ENCODE peak calls at places on chromosomes 12 and 14, in seven cellular contexts. A is osteocyte, G is body of pancreas, J is HFFc6, I is T follicular helper cell, D is AG10803, O is NCI-H345. W is an unnamed sample.

GRCh38 chr14:76917759-76918175 is 91.6 kb downstream of the LRRC74A start:
- DNase-seq in J (no peak), D (peak), G (peak), A (no peak), I (no peak), O (peak), W (peak)

GRCh38 chr12:29306682-29307081 is 74.3 kb downstream of the ERGIC2 start:
- DNase-seq in A (no peak), G (no peak), D (no peak), I (no peak), J (no peak), O (no peak), W (no peak)

GRCh38 chr14:77885363-77885762 is 85.5 kb downstream of the ADCK1 start:
- DNase-seq in D (no peak), O (no peak), J (no peak), G (no peak), I (no peak), A (no peak), W (no peak)

GRCh38 chr12:13165578-13166120 is 30.9 kb upstream of the EMP1 start:
- DNase-seq in O (no peak), I (peak), G (peak), D (peak), A (no peak), J (peak), W (peak)

GRCh38 chr12:109762071-109762672 is 48.5 kb downstream of the FAM222A start:
- DNase-seq in J (no peak), D (no peak), A (no peak), I (no peak), G (no peak), O (no peak), W (no peak)

GRCh38 chr12:122873540-122873939 is 22.4 kb downstream of the VPS37B start:
- DNase-seq in O (no peak), D (no peak), J (no peak), A (no peak), G (no peak), I (no peak), W (no peak)

GRCh38 chr14:51855234-51855633 is 5.2 kb upstream of the GNG2 start:
- DNase-seq in G (no peak), O (no peak), D (peak), J (peak), A (no peak), I (no peak), W (no peak)

GRCh38 chr14:94654071-94654974 is 42.1 kb downstream of the SERPINA3 start:
- DNase-seq in J (no peak), A (peak), D (no peak), I (no peak), O (no peak), G (peak), W (no peak)

GRCh38 chr12:9795945-9796344 is 31.3 kb upstream of the KLRF1 start:
- DNase-seq in J (no peak), A (no peak), D (no peak), I (no peak), G (no peak), O (no peak), W (no peak)

GRCh38 chr14:88614218-88614907 is 51.5 kb downstream of the ZC3H14 start:
- DNase-seq in J (peak), G (no peak), I (no peak), A (no peak), D (peak), O (no peak), W (no peak)

GRCh38 chr14:67416085-67416484 is 4.1 kb upstream of the PLEK2 start:
- DNase-seq in A (no peak), O (no peak), D (no peak), I (no peak), G (peak), J (no peak), W (no peak)

GRCh38 chr12:7046383-7047143 is 14.0 kb upstream of the C1S start:
- DNase-seq in G (no peak), A (no peak), O (no peak), D (no peak), J (no peak), I (no peak), W (no peak)

GRCh38 chr14:64293976-64294671 is at the start of gene ESR2:
- DNase-seq in A (peak), I (no peak), D (peak), J (no peak), G (peak), O (peak), W (peak)

GRCh38 chr14:105343194-105343593 is 28.6 kb downstream of the PACS2 start:
- DNase-seq in J (no peak), I (no peak), O (peak), D (no peak), G (no peak), A (no peak), W (no peak)

GRCh38 chr14:72889366-72889765 is 4.5 kb downstream of the DPF3 start:
- DNase-seq in O (no peak), J (no peak), A (no peak), I (no peak), D (no peak), G (no peak), W (no peak)

GRCh38 chr14:33676135-33676566 is 274.7 kb downstream of the EGLN3 start:
- DNase-seq in O (no peak), D (no peak), A (no peak), J (no peak), I (no peak), G (peak), W (peak)

GRCh38 chr12:47360771-47361388 is 281.1 kb upstream of the AMIGO2 start:
- DNase-seq in D (no peak), A (no peak), J (no peak), I (peak), O (no peak), G (no peak), W (no peak)

GRCh38 chr12:402127-402456 is 648 bp downstream of the CCDC77 start:
- DNase-seq in J (peak), G (no peak), A (no peak), I (no peak), O (no peak), D (peak), W (no peak)

GRCh38 chr12:50081096-50081808 is 3.9 kb upstream of the SMARCD1 start:
- DNase-seq in D (no peak), A (no peak), I (no peak), G (no peak), O (no peak), J (no peak), W (no peak)

GRCh38 chr14:53365516-53366130 is 212.5 kb upstream of the DDHD1 start:
- DNase-seq in O (no peak), J (no peak), A (no peak), G (no peak), D (no peak), I (no peak), W (no peak)